ENCODE peak calls at places on chromosome 1, in five cellular contexts. Y, I, K, R and P are unnamed samples.

GRCh38 chr1:26180010-26180506 is 2.8 kb downstream of the CNKSR1 start:
- DNase-seq in R (peak; percentile 19), I (no peak), K (no peak), Y (no peak), P (no peak)

GRCh38 chr1:59006932-59007331 is 223.1 kb upstream of the JUN start:
- DNase-seq in K (no peak), I (no peak), R (no peak), Y (no peak), P (no peak)

GRCh38 chr1:6389971-6390370 is 3.6 kb downstream of the ACOT7 start:
- DNase-seq in I (no peak), R (no peak), K (no peak), Y (no peak), P (no peak)

GRCh38 chr1:77313491-77313890 is 31.7 kb downstream of the AK5 start:
- DNase-seq in R (no peak), Y (no peak), K (no peak), I (no peak), P (no peak)

GRCh38 chr1:8985915-8986813 is 40.1 kb downstream of the SLC2A7 start:
- DNase-seq in Y (no peak), I (peak; percentile 80), K (no peak), R (no peak), P (peak; percentile 77)

GRCh38 chr1:179083031-179083345 is 1.1 kb downstream of the TOR3A start:
- DNase-seq in Y (no peak), I (no peak), R (no peak), K (no peak), P (no peak)

GRCh38 chr1:49356594-49356993 is 579.9 kb upstream of the BEND5 start:
- DNase-seq in Y (no peak), I (no peak), K (no peak), R (no peak), P (no peak)

GRCh38 chr1:161307892-161308638 is 1.7 kb downstream of the MPZ start:
- DNase-seq in I (no peak), K (no peak), R (no peak), Y (no peak), P (no peak)

GRCh38 chr1:17725084-17725718 is 29.9 kb upstream of the ACTL8 start:
- DNase-seq in Y (no peak), K (no peak), R (no peak), I (no peak), P (no peak)

GRCh38 chr1:167826127-167826526 is 87.8 kb downstream of the ADCY10 start:
- DNase-seq in Y (no peak), R (no peak), I (no peak), K (no peak), P (no peak)

GRCh38 chr1:196690582-196690981 is 38.7 kb downstream of the CFH start:
- DNase-seq in I (no peak), Y (no peak), R (no peak), K (no peak), P (no peak)

GRCh38 chr1:33684346-33685122 is 179.3 kb upstream of the HMGB4 start:
- DNase-seq in I (no peak), R (no peak), Y (no peak), K (no peak), P (no peak)

GRCh38 chr1:33228935-33229487 is 27.3 kb upstream of the ZNF362 start:
- DNase-seq in K (no peak), I (no peak), Y (no peak), R (no peak), P (no peak)

GRCh38 chr1:28811766-28812668 is at the start of gene OPRD1:
- DNase-seq in I (no peak), R (no peak), K (no peak), Y (no peak), P (no peak)

GRCh38 chr1:111471012-111471411 is 2.8 kb upstream of the C1orf162 start:
- DNase-seq in R (peak; percentile 58), Y (no peak), K (no peak), I (no peak), P (peak; percentile 65)

GRCh38 chr1:77386276-77386675 is 104.5 kb downstream of the AK5 start:
- DNase-seq in K (no peak), Y (no peak), R (no peak), I (no peak), P (no peak)

GRCh38 chr1:192104852-192105251 is 53.4 kb upstream of the RGS18 start:
- DNase-seq in R (no peak), K (no peak), I (no peak), Y (no peak), P (no peak)

GRCh38 chr1:23651069-23651808 is 40.4 kb upstream of the RPL11 start:
- DNase-seq in R (no peak), K (no peak), I (no peak), Y (no peak), P (no peak)

GRCh38 chr1:54220004-54220811 is 20.2 kb downstream of the MRPL37 start:
- DNase-seq in I (peak; percentile 89), Y (no peak), K (no peak), R (no peak), P (no peak)

GRCh38 chr1:157001304-157001703 is 44.2 kb downstream of the ARHGEF11 start:
- DNase-seq in I (no peak), Y (no peak), R (no peak), K (no peak), P (no peak)

GRCh38 chr1:23343246-23344110 is 606 bp downstream of the HNRNPR start:
- DNase-seq in Y (peak; percentile 16), K (peak; percentile 43), I (no peak), R (no peak), P (no peak)

GRCh38 chr1:67355745-67356424 is 48.2 kb downstream of the IL12RB2 start:
- DNase-seq in Y (no peak), K (no peak), I (no peak), R (no peak), P (no peak)

GRCh38 chr1:21308330-21308729 is 18.1 kb upstream of the ECE1 start:
- DNase-seq in R (no peak), K (no peak), I (no peak), Y (no peak), P (no peak)

GRCh38 chr1:22452401-22452963 is 831 bp downstream of the ZBTB40 start:
- DNase-seq in Y (no peak), K (peak; percentile 14), R (no peak), I (no peak), P (no peak)

GRCh38 chr1:5994713-5995621 is 2.7 kb upstream of the NPHP4 start:
- DNase-seq in I (peak; percentile 57), R (no peak), K (peak; percentile 33), Y (no peak), P (peak; percentile 51)

GRCh38 chr1:201023517-201023902 is at the start of gene KIF21B:
- DNase-seq in Y (peak; percentile 70), I (peak; percentile 94), R (no peak), K (peak; percentile 87), P (peak; percentile 92)

GRCh38 chr1:201764166-201764565 is 64.8 kb upstream of the IPO9 start:
- DNase-seq in R (no peak), Y (no peak), I (no peak), K (no peak), P (no peak)

GRCh38 chr1:15618685-15619525 is 1.6 kb downstream of the DDI2 start:
- DNase-seq in Y (no peak), K (no peak), I (no peak), R (no peak), P (no peak)

GRCh38 chr1:232291681-232292080 is 338.3 kb downstream of the SIPA1L2 start:
- DNase-seq in Y (no peak), K (no peak), I (no peak), R (no peak), P (no peak)

GRCh38 chr1:117612517-117613248 is 6.8 kb downstream of the TENT5C start:
- DNase-seq in I (no peak), Y (no peak), K (no peak), R (no peak), P (no peak)

GRCh38 chr1:9787702-9788101 is 36.1 kb downstream of the CLSTN1 start:
- DNase-seq in Y (no peak), R (peak; percentile 80), K (peak; percentile 46), I (no peak), P (no peak)

GRCh38 chr1:222249261-222249660 is 298.6 kb downstream of the HHIPL2 start:
- DNase-seq in I (no peak), R (no peak), K (no peak), Y (no peak), P (no peak)

GRCh38 chr1:94856004-94856403 is 35.8 kb downstream of the SLC44A3 start:
- DNase-seq in I (no peak), R (no peak), K (no peak), Y (no peak), P (no peak)

GRCh38 chr1:97507863-97508262 is 413.0 kb downstream of the DPYD start:
- DNase-seq in K (no peak), I (no peak), Y (no peak), R (no peak), P (no peak)